ENCODE peak calls at places on chromosome 20, in four cellular contexts. One of them, this sample, is unnamed.

GRCh38 chr20:34525709-34526416 is 9.6 kb downstream of the DYNLRB1 start:
- DNase-seq in A549: peak
- DNase-seq in NCI-H510A: no peak
- DNase-seq in HCEC 1CT: peak
- DNase-seq in this sample: no peak

GRCh38 chr20:33015114-33015491 is 7.6 kb downstream of the BPIFB2 start:
- DNase-seq in A549: no peak
- DNase-seq in NCI-H510A: no peak
- DNase-seq in HCEC 1CT: no peak
- DNase-seq in this sample: no peak

GRCh38 chr20:5608448-5609161 is 141.6 kb upstream of the SHLD1 start:
- DNase-seq in A549: peak
- DNase-seq in NCI-H510A: no peak
- DNase-seq in HCEC 1CT: peak
- DNase-seq in this sample: no peak

GRCh38 chr20:54161008-54161820 is 12.6 kb downstream of the CYP24A1 start:
- DNase-seq in A549: peak
- DNase-seq in NCI-H510A: no peak
- DNase-seq in HCEC 1CT: no peak
- DNase-seq in this sample: no peak

GRCh38 chr20:49615401-49616153 is 47.6 kb upstream of the PTGIS start:
- DNase-seq in A549: peak
- DNase-seq in NCI-H510A: no peak
- DNase-seq in HCEC 1CT: no peak
- DNase-seq in this sample: no peak

GRCh38 chr20:57749861-57750260 is 40.0 kb upstream of the PMEPA1 start:
- DNase-seq in A549: no peak
- DNase-seq in NCI-H510A: no peak
- DNase-seq in HCEC 1CT: no peak
- DNase-seq in this sample: no peak

GRCh38 chr20:24598346-24598745 is 128.9 kb downstream of the SYNDIG1 start:
- DNase-seq in A549: no peak
- DNase-seq in NCI-H510A: no peak
- DNase-seq in HCEC 1CT: no peak
- DNase-seq in this sample: no peak

GRCh38 chr20:13525225-13525940 is 113.3 kb downstream of the TASP1 start:
- DNase-seq in A549: peak
- DNase-seq in NCI-H510A: no peak
- DNase-seq in HCEC 1CT: peak
- DNase-seq in this sample: no peak

GRCh38 chr20:58043122-58043865 is 185.2 kb downstream of the ANKRD60 start:
- DNase-seq in A549: no peak
- DNase-seq in NCI-H510A: no peak
- DNase-seq in HCEC 1CT: no peak
- DNase-seq in this sample: no peak

GRCh38 chr20:9160341-9160740 is 91.5 kb downstream of the PLCB4 start:
- DNase-seq in A549: no peak
- DNase-seq in NCI-H510A: no peak
- DNase-seq in HCEC 1CT: no peak
- DNase-seq in this sample: no peak

GRCh38 chr20:60192351-60192750 is 234.1 kb downstream of the CDH26 start:
- DNase-seq in A549: no peak
- DNase-seq in NCI-H510A: no peak
- DNase-seq in HCEC 1CT: no peak
- DNase-seq in this sample: no peak

GRCh38 chr20:32040142-32040953 is 11.7 kb upstream of the HCK start:
- DNase-seq in A549: no peak
- DNase-seq in NCI-H510A: no peak
- DNase-seq in HCEC 1CT: no peak
- DNase-seq in this sample: no peak

GRCh38 chr20:774680-775057 is 6.4 kb upstream of the SLC52A3 start:
- DNase-seq in A549: no peak
- DNase-seq in NCI-H510A: no peak
- DNase-seq in HCEC 1CT: no peak
- DNase-seq in this sample: no peak

GRCh38 chr20:6703047-6703446 is 64.4 kb upstream of the BMP2 start:
- DNase-seq in A549: no peak
- DNase-seq in NCI-H510A: no peak
- DNase-seq in HCEC 1CT: no peak
- DNase-seq in this sample: no peak

GRCh38 chr20:1225729-1226313 is at the start of gene RAD21L1:
- DNase-seq in A549: peak
- DNase-seq in NCI-H510A: no peak
- DNase-seq in HCEC 1CT: peak
- DNase-seq in this sample: peak

GRCh38 chr20:58306421-58307261 is 2.9 kb upstream of the RAB22A start:
- DNase-seq in A549: peak
- DNase-seq in NCI-H510A: no peak
- DNase-seq in HCEC 1CT: no peak
- DNase-seq in this sample: no peak

GRCh38 chr20:4153251-4153650 is 137.9 kb upstream of the RNF24 start:
- DNase-seq in A549: no peak
- DNase-seq in NCI-H510A: no peak
- DNase-seq in HCEC 1CT: no peak
- DNase-seq in this sample: no peak

GRCh38 chr20:16493486-16493885 is 79.8 kb downstream of the KIF16B start:
- DNase-seq in A549: no peak
- DNase-seq in NCI-H510A: no peak
- DNase-seq in HCEC 1CT: no peak
- DNase-seq in this sample: no peak

GRCh38 chr20:48610996-48611395 is 216.8 kb downstream of the PREX1 start:
- DNase-seq in A549: no peak
- DNase-seq in NCI-H510A: no peak
- DNase-seq in HCEC 1CT: no peak
- DNase-seq in this sample: no peak

GRCh38 chr20:16528078-16528477 is 45.2 kb downstream of the KIF16B start:
- DNase-seq in A549: peak
- DNase-seq in NCI-H510A: peak
- DNase-seq in HCEC 1CT: peak
- DNase-seq in this sample: no peak

GRCh38 chr20:62487125-62487524 is 11.3 kb upstream of the GATA5 start:
- DNase-seq in A549: no peak
- DNase-seq in NCI-H510A: no peak
- DNase-seq in HCEC 1CT: no peak
- DNase-seq in this sample: no peak

GRCh38 chr20:61299088-61299487 is 47.0 kb downstream of the CDH4 start:
- DNase-seq in A549: no peak
- DNase-seq in NCI-H510A: no peak
- DNase-seq in HCEC 1CT: no peak
- DNase-seq in this sample: no peak

GRCh38 chr20:63538204-63539091 is 1.3 kb upstream of the PTK6 start:
- DNase-seq in A549: no peak
- DNase-seq in NCI-H510A: peak
- DNase-seq in HCEC 1CT: peak
- DNase-seq in this sample: peak

GRCh38 chr20:10715035-10715434 is 41.2 kb upstream of the JAG1 start:
- DNase-seq in A549: peak
- DNase-seq in NCI-H510A: no peak
- DNase-seq in HCEC 1CT: peak
- DNase-seq in this sample: no peak